ENCODE peak calls at places on chromosomes 11 and 22, in seven cellular contexts. E, I, Y, R, Z, J and W are unnamed samples.

GRCh38 chr11:57490456-57491248 is 24.9 kb downstream of the SLC43A1 start:
- DNase-seq in E (no peak), R (no peak), Y (no peak), Z (no peak), J (no peak), I (no peak), W (no peak)

GRCh38 chr11:61922539-61922938 is 5.2 kb upstream of the RAB3IL1 start:
- DNase-seq in I (peak; percentile 72), J (no peak), E (peak; percentile 36), Y (peak; percentile 35), R (no peak), Z (peak; percentile 94), W (peak; percentile 83)

GRCh38 chr11:7931168-7931567 is at the start of gene OR10A6:
- DNase-seq in J (no peak), R (no peak), I (no peak), Y (no peak), Z (no peak), E (no peak), W (no peak)

GRCh38 chr22:19898831-19899567 is 42.6 kb upstream of the COMT start:
- DNase-seq in E (no peak), Z (no peak), Y (no peak), J (peak; percentile 66), I (no peak), R (no peak), W (no peak)

GRCh38 chr11:102289510-102290078 is 27.7 kb upstream of the BIRC3 start:
- DNase-seq in E (no peak), Z (no peak), Y (no peak), J (no peak), I (no peak), R (no peak), W (no peak)

GRCh38 chr11:126892781-126893180 is 107.8 kb downstream of the KIRREL3 start:
- DNase-seq in I (no peak), R (no peak), E (no peak), Y (no peak), J (no peak), Z (no peak), W (no peak)

GRCh38 chr11:102451693-102452460 is 688 bp downstream of the TMEM123 start:
- DNase-seq in Z (peak; percentile 56), J (no peak), Y (peak; percentile 76), R (peak; percentile 71), E (peak; percentile 74), I (peak; percentile 80), W (no peak)

GRCh38 chr11:119368121-119369034 is 13.1 kb downstream of the USP2 start:
- DNase-seq in J (no peak), E (peak; percentile 48), I (no peak), Z (peak; percentile 73), Y (peak; percentile 50), R (no peak), W (no peak)

GRCh38 chr11:84981296-84981695 is 645.8 kb downstream of the DLG2 start:
- DNase-seq in E (no peak), J (no peak), R (no peak), Z (no peak), Y (no peak), I (no peak), W (no peak)

GRCh38 chr11:93541884-93542752 is 1.1 kb downstream of the SMCO4 start:
- DNase-seq in E (peak; percentile 84), I (peak; percentile 68), R (no peak), Z (peak; percentile 30), J (peak; percentile 47), Y (peak; percentile 68), W (no peak)

DNA sequence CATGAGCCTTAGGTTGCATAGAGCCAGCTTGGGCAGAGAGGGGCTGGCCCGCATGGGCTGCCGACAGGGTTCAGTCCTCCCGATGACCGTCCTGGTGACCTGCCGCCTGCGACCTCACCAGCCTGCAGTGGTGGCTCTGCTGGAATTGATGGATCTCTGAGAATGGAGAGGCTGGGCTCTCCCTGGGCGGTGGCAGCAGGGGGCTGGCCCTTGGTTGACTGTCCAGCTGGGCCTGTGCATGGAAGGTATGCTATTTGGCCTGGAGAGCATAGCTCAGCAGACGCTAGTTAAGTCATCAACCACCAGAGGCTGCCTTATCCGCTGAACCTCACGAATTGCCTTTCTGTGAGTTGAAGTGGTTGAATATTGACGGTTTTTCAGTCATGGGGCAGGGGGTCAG is 19.7 kb downstream of the GRAMD4 start:
- DNase-seq in R (no peak), Z (no peak), E (no peak), I (no peak), J (peak; percentile 38), Y (no peak), W (no peak)
- H3K27ac ChIP-seq in R (no peak overlapping the region), Z (no peak overlapping the region), E (peak overlapping the region; percentile 26), I (no peak overlapping the region), J (no peak overlapping the region), Y (no peak overlapping the region), W (no peak overlapping the region)

DNA sequence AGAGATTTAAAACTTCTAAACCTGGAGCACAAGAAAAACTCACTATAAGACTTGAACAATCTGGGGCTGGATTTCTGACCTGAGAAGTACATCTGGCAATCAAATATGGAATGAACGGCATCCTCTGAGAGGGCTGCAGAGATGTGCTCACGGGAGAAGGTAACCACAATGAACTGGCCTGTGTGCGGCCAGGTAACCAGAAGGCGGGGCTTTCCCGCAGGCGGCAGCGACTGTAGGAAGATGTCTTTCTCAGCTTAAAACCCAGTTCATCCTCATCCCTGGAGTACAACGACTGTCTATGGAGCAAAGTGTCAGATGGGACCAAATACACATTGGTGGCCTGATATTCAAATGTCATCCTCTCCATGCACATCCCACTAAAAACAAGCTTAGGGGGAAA is 24.5 kb downstream of the MICAL3 start:
- DNase-seq in Z (no peak), E (no peak), I (no peak), J (peak; percentile 67), R (no peak), Y (no peak), W (no peak)
- H3K4me3 ChIP-seq in Z (peak overlapping the region; percentile 88), E (peak overlapping the region; percentile 49), I (peak overlapping the region; percentile 78), J (no peak overlapping the region), R (peak overlapping the region; percentile 85), Y (peak overlapping the region; percentile 73), W (peak overlapping the region; percentile 98)

GRCh38 chr11:128789497-128790080 is 77.5 kb downstream of the KCNJ1 start:
- DNase-seq in Z (no peak), R (no peak), Y (no peak), E (no peak), I (no peak), J (no peak), W (no peak)
- H3K27ac ChIP-seq in Z (no peak overlapping the region), R (no peak overlapping the region), Y (no peak overlapping the region), E (no peak overlapping the region), I (no peak overlapping the region), J (no peak overlapping the region), W (no peak overlapping the region)

DNA sequence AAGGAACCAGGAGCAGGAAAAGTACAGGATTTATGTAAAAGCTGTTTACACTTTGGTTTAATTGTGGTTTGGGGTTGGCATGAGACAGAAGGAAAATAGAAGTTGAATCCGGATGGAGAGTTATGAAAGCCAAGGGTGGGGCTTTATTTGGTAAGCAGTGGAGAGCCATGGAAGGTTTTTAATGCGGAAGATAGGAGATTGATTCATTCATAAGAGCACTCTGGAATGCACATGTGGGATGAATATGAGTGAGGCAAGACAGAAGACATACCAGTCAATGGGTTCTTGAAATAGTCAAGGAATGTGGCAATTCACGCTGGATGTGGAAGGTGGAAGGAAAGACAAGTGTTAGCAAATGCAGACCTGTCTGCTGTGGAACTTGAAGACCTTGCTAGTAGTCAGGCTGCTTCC is 9.3 kb upstream of the GLB1L3 start:
- DNase-seq in R (no peak), J (peak; percentile 77), I (no peak), Y (no peak), E (peak; percentile 45), Z (no peak), W (no peak)
- H3K4me3 ChIP-seq in R (no peak overlapping the region), J (no peak overlapping the region), I (no peak overlapping the region), Y (no peak overlapping the region), E (no peak overlapping the region), Z (no peak overlapping the region), W (no peak overlapping the region)

GRCh38 chr11:44564653-44565007 is 833 bp upstream of the CD82 start:
- DNase-seq in E (peak; percentile 87), I (peak; percentile 88), R (no peak), J (peak; percentile 72), Z (no peak), Y (peak; percentile 74), W (peak; percentile 97)
- H3K27ac ChIP-seq in E (peak overlapping the region; percentile 97), I (peak overlapping the region; percentile 98), R (peak overlapping the region; percentile 72), J (no peak overlapping the region), Z (peak overlapping the region; percentile 93), Y (peak overlapping the region; percentile 93), W (peak overlapping the region; percentile 98)

GRCh38 chr11:33828604-33829429 is 54.5 kb upstream of the FBXO3 start:
- DNase-seq in J (no peak), R (no peak), E (no peak), I (no peak), Y (no peak), Z (no peak), W (no peak)

GRCh38 chr11:33827206-33827605 is 52.9 kb upstream of the FBXO3 start:
- DNase-seq in J (no peak), Y (no peak), E (no peak), R (no peak), I (no peak), Z (no peak), W (no peak)

GRCh38 chr11:33830903-33831648 is 56.8 kb upstream of the FBXO3 start:
- DNase-seq in I (no peak), Z (no peak), J (no peak), R (no peak), Y (no peak), E (no peak), W (no peak)

GRCh38 chr11:33832676-33833075 is 58.4 kb upstream of the FBXO3 start:
- DNase-seq in Y (no peak), I (no peak), E (no peak), R (no peak), Z (no peak), J (no peak), W (no peak)

DNA sequence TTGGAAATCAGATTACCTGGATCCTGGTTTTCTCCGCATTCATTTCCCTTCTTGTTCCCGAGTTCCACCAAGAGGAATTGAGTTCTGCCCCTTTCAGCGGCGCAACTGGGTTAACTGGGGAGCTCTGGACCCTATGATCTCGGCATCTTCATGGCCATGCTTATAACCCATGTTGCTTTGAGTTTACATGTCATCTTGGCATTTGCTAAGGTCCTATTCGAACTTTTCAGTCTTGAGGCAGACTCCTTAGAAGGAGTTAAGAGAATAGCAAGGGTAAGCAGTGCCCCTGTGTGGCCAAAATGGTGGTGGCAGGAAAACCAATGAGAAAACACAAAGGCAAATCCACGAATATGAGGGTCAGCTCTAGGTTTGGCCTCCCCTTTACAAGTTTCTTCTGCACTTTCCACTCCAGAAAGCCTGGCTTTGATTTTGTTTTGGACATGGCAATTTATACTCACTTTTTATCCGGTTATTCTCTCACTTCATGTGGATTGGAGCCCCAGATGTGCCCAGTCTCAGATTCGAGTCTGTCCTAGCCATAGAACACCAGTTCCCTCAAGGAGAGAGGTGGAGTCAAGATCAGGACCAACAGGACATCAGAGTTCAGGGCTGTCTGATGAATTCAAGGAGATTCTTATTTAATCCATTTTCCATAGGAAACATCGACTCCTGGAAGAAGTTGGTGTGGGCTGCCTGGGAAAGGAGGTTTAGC is 55.3 kb upstream of the FBXO3 start:
- DNase-seq in Z (peak; percentile 53), Y (peak; percentile 59), I (no peak), J (peak; percentile 57), E (peak; percentile 77), R (peak; percentile 41), W (no peak)
- H3K4me3 ChIP-seq in Z (peak overlapping the region; percentile 27), Y (peak overlapping the region; percentile 74), I (peak overlapping the region; percentile 48), J (no peak overlapping the region), E (no peak overlapping the region), R (no peak overlapping the region), W (peak overlapping the region; percentile 70)